ENCODE peak calls at places on chromosomes 4 and X, in five cellular contexts. F, B, K, S and E are unnamed samples.

GRCh38 chr4:47425628-47426027 is 37.9 kb downstream of the COMMD8 start:
- DNase-seq in F (no peak), B (no peak), K (no peak), S (no peak), E (no peak)

GRCh38 chrX:36856849-36857248 is 151.3 kb upstream of the FAM47C start:
- DNase-seq in F (peak), B (no peak), K (peak), S (no peak), E (no peak)

GRCh38 chr4:148481644-148482043 is 39.4 kb upstream of the NR3C2 start:
- DNase-seq in F (no peak), B (no peak), K (no peak), S (no peak), E (no peak)

GRCh38 chr4:26482508-26483462 is 7.5 kb downstream of the CCKAR start:
- DNase-seq in F (no peak), B (no peak), K (no peak), S (no peak), E (no peak)

GRCh38 chrX:124226129-124226528 is 106.3 kb upstream of the TEX13D start:
- DNase-seq in F (peak), B (no peak), K (peak), S (no peak), E (peak)

GRCh38 chr4:815464-816146 is 10.3 kb downstream of the CPLX1 start:
- DNase-seq in F (no peak), B (no peak), K (no peak), S (no peak), E (no peak)

GRCh38 chrX:130895299-130895698 is 7.7 kb downstream of the ENOX2 start:
- DNase-seq in F (peak), B (no peak), K (no peak), S (no peak), E (no peak)

GRCh38 chr4:37068580-37068979 is 176.0 kb upstream of the NWD2 start:
- DNase-seq in F (no peak), B (peak), K (no peak), S (peak), E (no peak)

GRCh38 chrX:84336646-84337045 is 148.6 kb upstream of the RPS6KA6 start:
- DNase-seq in F (no peak), B (no peak), K (no peak), S (no peak), E (no peak)

GRCh38 chrX:30735839-30736238 is 82.6 kb downstream of the GK start:
- DNase-seq in F (peak), B (peak), K (peak), S (peak), E (peak)

GRCh38 chrX:151515233-151515632 is 48.2 kb upstream of the PASD1 start:
- DNase-seq in F (no peak), B (no peak), K (no peak), S (peak), E (no peak)

GRCh38 chrX:124895947-124896346 is 423.7 kb upstream of the TEX13C start:
- DNase-seq in F (no peak), B (no peak), K (no peak), S (no peak), E (no peak)

GRCh38 chr4:82043081-82043808 is 330.5 kb downstream of the HNRNPD start:
- DNase-seq in F (peak), B (no peak), K (no peak), S (peak), E (peak)

GRCh38 chr4:151408380-151408629 is 671 bp upstream of the FHIP1A start:
- DNase-seq in F (no peak), B (no peak), K (no peak), S (no peak), E (no peak)
- TF ChIP-seq EZH2 in F (no peak), B (peak), K (no peak), S (no peak), E (no peak)

GRCh38 chr4:4853921-4854648 is 5.4 kb upstream of the MSX1 start:
- DNase-seq in F (no peak), B (no peak), K (no peak), S (no peak), E (no peak)

GRCh38 chr4:4851081-4851480 is 8.4 kb upstream of the MSX1 start:
- DNase-seq in F (no peak), B (no peak), K (no peak), S (no peak), E (no peak)

GRCh38 chr4:4851906-4852305 is 7.6 kb upstream of the MSX1 start:
- DNase-seq in F (no peak), B (no peak), K (no peak), S (no peak), E (no peak)

GRCh38 chr4:4853371-4853823 is 6.1 kb upstream of the MSX1 start:
- DNase-seq in F (peak), B (no peak), K (no peak), S (no peak), E (no peak)

DNA sequence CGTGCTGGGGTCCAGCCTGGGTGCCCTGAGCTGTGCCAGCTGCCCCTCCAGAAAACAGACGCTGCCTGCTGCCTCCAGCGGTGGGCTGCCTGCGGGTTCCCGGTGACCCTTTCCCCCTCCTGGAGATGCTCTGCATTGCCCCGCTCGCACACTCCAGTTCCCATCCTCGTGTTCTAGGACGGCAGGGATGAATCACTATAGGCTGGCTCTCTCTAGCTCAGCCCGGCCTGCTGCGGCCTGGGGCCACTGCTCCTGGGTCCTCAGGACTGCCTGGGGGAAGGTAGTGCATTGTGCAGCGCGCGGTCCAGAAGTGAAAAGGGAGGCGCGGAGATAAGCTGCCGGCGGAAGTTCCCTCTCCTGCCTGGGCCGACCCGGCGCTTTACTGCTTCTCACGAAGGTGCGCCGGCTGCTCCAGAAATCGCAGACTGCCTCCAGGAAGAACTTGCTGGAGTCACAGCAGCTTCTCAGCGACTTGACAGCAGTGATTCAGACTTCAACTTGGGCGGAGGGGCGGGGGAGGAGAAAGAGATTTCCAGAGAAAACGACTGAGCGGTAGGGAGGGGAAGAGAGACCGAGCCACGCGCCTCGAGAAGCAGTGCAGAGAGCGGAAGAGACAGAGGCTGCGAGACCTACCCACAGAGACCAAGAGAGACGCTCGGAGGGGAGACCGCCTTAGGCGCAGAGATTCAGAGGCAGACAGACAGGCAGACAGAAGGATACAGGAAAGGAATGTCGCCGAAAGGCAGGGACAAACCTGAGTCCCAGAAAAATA is 6.7 kb upstream of the MSX1 start:
- DNase-seq in F (peak), B (no peak), K (no peak), S (peak), E (peak)
- TF ChIP-seq EZH2 in F (no peak), B (no peak), K (no peak), S (no peak), E (peak)

GRCh38 chr4:8860096-8860891 is 11.3 kb downstream of the HMX1 start:
- DNase-seq in F (no peak), B (no peak), K (no peak), S (no peak), E (peak)

GRCh38 chr4:8862334-8862733 is 9.3 kb downstream of the HMX1 start:
- DNase-seq in F (no peak), B (no peak), K (no peak), S (no peak), E (no peak)

GRCh38 chr4:8859550-8860095 is 12.0 kb downstream of the HMX1 start:
- DNase-seq in F (no peak), B (no peak), K (no peak), S (no peak), E (no peak)

GRCh38 chr4:8861576-8862279 is 9.9 kb downstream of the HMX1 start:
- DNase-seq in F (no peak), B (no peak), K (no peak), S (no peak), E (no peak)

DNA sequence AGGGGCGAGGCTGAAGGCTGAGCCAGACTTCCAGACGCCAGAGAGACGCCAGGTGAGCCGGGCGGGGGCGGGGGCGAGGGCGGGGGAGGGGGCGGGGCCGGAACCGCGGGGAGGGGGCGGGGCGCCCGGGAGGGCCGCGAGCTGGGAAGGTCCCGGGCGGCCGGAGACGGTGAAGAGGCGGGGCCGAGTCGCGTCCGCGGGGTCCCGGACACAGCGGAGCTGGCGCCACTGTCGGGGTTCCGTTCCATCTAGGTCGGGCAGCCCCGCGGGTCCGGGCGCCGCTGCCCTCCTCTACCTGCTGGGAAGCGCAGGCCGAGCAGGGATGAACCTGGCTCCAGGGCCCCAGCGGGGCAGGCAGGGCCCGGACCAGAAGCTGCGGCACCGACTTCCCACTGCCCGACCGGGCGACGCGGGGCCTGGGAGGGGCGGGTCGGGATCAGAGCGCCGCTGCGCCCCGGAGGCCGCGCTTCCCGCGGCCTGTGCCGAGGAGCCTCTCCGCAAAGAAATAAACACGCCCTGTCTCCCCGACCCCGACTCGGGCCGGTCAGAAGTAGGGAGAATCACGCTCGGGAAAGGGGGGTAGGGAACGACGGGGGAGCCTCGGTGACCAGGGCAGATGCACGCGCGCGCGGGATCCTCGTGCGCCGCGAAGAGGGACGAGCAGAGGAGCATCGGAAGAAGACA is 10.6 kb downstream of the HMX1 start:
- DNase-seq in F (no peak), B (no peak), K (no peak), S (no peak), E (no peak)
- TF ChIP-seq EZH2 in F (peak), B (no peak), K (no peak), S (no peak), E (no peak)

GRCh38 chr4:35250771-35251170 is 993.5 kb downstream of the ARAP2 start:
- DNase-seq in F (peak), B (no peak), K (peak), S (no peak), E (no peak)

GRCh38 chr4:35252071-35252470 is 992.2 kb downstream of the ARAP2 start:
- DNase-seq in F (no peak), B (no peak), K (peak), S (no peak), E (no peak)

GRCh38 chr4:35252866-35253265 is 991.4 kb downstream of the ARAP2 start:
- DNase-seq in F (no peak), B (no peak), K (peak), S (no peak), E (no peak)

DNA sequence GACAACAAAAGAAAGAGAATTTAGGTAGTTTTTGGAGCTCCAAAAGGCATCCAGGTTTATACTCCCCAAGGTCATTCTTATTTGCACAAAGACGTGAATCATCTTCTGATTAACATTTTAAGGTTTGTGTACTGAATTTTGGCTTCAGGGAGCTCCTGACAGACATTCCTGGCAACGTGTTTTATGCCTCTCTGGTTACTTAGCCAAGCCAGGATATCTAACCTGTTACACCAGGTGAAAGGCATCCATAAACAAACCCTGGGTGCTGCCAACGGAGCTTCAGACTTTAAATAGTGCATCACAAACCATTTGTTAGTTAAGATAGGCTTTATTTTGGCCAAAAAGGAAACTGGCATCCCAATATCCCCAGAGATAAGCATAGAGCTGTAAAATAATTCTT is 997.3 kb downstream of the ARAP2 start:
- DNase-seq in F (no peak), B (no peak), K (peak), S (no peak), E (no peak)
- TF ChIP-seq EZH2 in F (no peak), B (no peak), K (no peak), S (no peak), E (no peak)

GRCh38 chr4:13534344-13535063 is 9.8 kb downstream of the NKX3-2 start:
- DNase-seq in F (no peak), B (no peak), K (no peak), S (no peak), E (no peak)
- TF ChIP-seq EZH2 in F (peak), B (no peak), K (no peak), S (no peak), E (peak)

DNA sequence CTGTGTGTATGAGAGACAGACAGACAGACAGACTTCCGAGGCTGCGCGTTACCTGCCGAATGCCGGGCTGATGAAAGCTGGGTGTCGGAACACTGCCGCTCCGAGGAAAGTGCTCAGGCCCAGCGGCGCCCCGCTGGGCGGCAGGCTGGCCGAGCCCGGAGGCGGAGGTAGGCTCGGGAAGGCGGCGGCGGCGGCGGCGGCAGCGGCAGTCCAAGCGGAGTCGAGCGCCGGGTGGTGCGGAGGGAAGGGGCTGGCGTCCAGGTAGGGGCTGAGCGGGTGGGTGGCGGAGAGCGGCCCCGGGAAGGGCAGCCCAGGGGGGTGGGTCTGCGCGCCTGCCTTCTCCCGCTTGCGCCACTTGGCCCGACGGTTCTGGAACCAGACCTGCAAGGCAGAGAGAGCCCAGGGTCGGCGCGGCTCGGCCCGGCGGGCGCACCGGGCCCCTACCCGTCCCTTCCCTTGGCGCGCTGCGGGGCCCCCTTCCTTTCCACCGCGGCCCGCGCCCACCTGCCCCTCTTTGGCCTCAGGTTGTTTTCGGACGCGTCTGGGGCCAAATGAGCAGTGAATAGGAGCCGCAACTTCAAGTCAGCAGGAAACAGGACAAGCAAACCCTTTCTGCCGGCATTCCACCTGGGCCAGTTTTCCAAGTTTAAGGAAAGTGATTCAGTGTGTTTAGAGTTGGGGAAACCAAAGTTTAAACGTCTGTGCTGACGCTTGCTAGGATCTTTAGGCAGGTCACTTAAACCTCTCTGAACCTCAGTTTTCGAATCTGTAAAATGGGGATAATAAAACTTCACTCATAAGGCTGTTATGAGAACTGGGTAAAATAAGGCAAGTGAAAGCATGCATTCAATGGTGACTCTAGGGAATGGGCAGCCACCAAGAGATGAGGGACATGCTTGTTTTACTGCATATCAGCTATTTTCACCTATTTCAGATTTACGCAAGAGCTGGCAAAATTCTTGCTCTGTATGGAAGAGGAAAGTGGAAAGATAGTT is 8.4 kb downstream of the ARX start:
- DNase-seq in F (no peak), B (no peak), K (no peak), S (no peak), E (no peak)
- TF ChIP-seq EZH2 in F (peak), B (no peak), K (peak), S (no peak), E (peak)